ENCODE peak calls at places on chromosome 2, in four cellular contexts. One of them, this sample, is unnamed.

GRCh38 chr2:126145752-126146151 is 510.2 kb upstream of the GYPC start:
- DNase-seq in brain microvascular endothelial cell: no peak
- DNase-seq in HL-60: no peak
- DNase-seq in spleen: no peak
- DNase-seq in this sample: no peak

GRCh38 chr2:217993817-217994459 is 8.9 kb downstream of the TNS1 start:
- DNase-seq in spleen: peak; percentile 88
- DNase-seq in HL-60: peak; percentile 29
- DNase-seq in brain microvascular endothelial cell: peak; percentile 27
- DNase-seq in this sample: peak; percentile 80

GRCh38 chr2:44134848-44135247 is 33.8 kb upstream of the PPM1B start:
- DNase-seq in HL-60: no peak
- DNase-seq in brain microvascular endothelial cell: no peak
- DNase-seq in spleen: no peak
- DNase-seq in this sample: no peak

GRCh38 chr2:178943745-178944144 is 106.2 kb downstream of the CCDC141 start:
- DNase-seq in brain microvascular endothelial cell: no peak
- DNase-seq in HL-60: no peak
- DNase-seq in spleen: no peak
- DNase-seq in this sample: no peak

GRCh38 chr2:10444463-10444862 is 3.7 kb downstream of the ODC1 start:
- DNase-seq in HL-60: no peak
- DNase-seq in brain microvascular endothelial cell: no peak
- DNase-seq in spleen: no peak
- DNase-seq in this sample: no peak

GRCh38 chr2:191165190-191165643 is 14.4 kb upstream of the STAT4 start:
- DNase-seq in brain microvascular endothelial cell: peak; percentile 47
- DNase-seq in spleen: no peak
- DNase-seq in HL-60: no peak
- DNase-seq in this sample: peak; percentile 43

GRCh38 chr2:108220191-108220590 is 19.6 kb upstream of the SULT1C3 start:
- DNase-seq in brain microvascular endothelial cell: no peak
- DNase-seq in HL-60: no peak
- DNase-seq in spleen: no peak
- DNase-seq in this sample: no peak

GRCh38 chr2:229179598-229179997 is 91.5 kb downstream of the PID1 start:
- DNase-seq in spleen: no peak
- DNase-seq in brain microvascular endothelial cell: no peak
- DNase-seq in HL-60: no peak
- DNase-seq in this sample: no peak

GRCh38 chr2:219727771-219728429 is 100.5 kb downstream of the SLC4A3 start:
- DNase-seq in spleen: no peak
- DNase-seq in brain microvascular endothelial cell: no peak
- DNase-seq in HL-60: no peak
- DNase-seq in this sample: no peak

GRCh38 chr2:219733106-219733505 is 105.7 kb downstream of the SLC4A3 start:
- DNase-seq in spleen: no peak
- DNase-seq in brain microvascular endothelial cell: no peak
- DNase-seq in HL-60: no peak
- DNase-seq in this sample: no peak

GRCh38 chr2:219733746-219734145 is 106.3 kb downstream of the SLC4A3 start:
- DNase-seq in HL-60: no peak
- DNase-seq in brain microvascular endothelial cell: no peak
- DNase-seq in spleen: no peak
- DNase-seq in this sample: no peak

GRCh38 chr2:219728993-219729487 is 101.6 kb downstream of the SLC4A3 start:
- DNase-seq in HL-60: no peak
- DNase-seq in brain microvascular endothelial cell: no peak
- DNase-seq in spleen: no peak
- DNase-seq in this sample: no peak

DNA sequence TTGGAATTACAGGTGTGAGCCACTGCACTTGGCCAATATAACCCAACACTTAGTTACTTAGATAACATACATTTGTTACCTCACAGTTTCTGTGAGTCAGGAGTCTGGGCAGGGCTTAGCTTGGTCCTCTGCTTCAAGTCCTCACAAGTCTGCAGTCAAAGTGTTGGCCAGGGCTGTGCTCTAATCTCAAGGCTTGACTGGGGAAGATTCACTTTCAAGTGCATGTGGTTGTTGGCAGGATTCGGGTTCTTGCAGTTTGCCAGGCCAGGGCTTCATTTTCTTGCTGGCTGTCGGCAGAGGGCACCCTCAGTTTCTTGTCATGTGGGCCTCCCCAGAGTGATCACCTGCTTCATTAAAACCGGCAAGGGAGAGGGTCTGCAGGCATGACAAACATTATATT is 103.7 kb downstream of the SLC4A3 start:
- DNase-seq in spleen: no peak
- DNase-seq in HL-60: no peak
- DNase-seq in brain microvascular endothelial cell: no peak
- DNase-seq in this sample: no peak
- TF ChIP-seq CTCF in spleen: no peak
- TF ChIP-seq CTCF in HL-60: no peak
- TF ChIP-seq CTCF in brain microvascular endothelial cell: no peak
- TF ChIP-seq CTCF in this sample: no peak

GRCh38 chr2:150792780-150793300 is 305.4 kb upstream of the RND3 start:
- DNase-seq in spleen: no peak
- DNase-seq in brain microvascular endothelial cell: no peak
- DNase-seq in HL-60: no peak
- DNase-seq in this sample: no peak
- TF ChIP-seq CTCF in spleen: no peak
- TF ChIP-seq CTCF in brain microvascular endothelial cell: no peak
- TF ChIP-seq CTCF in HL-60: no peak
- TF ChIP-seq CTCF in this sample: no peak

GRCh38 chr2:111957872-111958354 is 59.5 kb downstream of the MERTK start:
- DNase-seq in brain microvascular endothelial cell: no peak
- DNase-seq in spleen: no peak
- DNase-seq in HL-60: no peak
- DNase-seq in this sample: no peak

GRCh38 chr2:111954602-111955332 is 56.4 kb downstream of the MERTK start:
- DNase-seq in HL-60: no peak
- DNase-seq in spleen: no peak
- DNase-seq in brain microvascular endothelial cell: no peak
- DNase-seq in this sample: no peak

GRCh38 chr2:111950241-111950640 is 51.8 kb downstream of the MERTK start:
- DNase-seq in HL-60: no peak
- DNase-seq in spleen: no peak
- DNase-seq in brain microvascular endothelial cell: no peak
- DNase-seq in this sample: no peak

GRCh38 chr2:111948832-111949231 is 50.4 kb downstream of the MERTK start:
- DNase-seq in spleen: no peak
- DNase-seq in brain microvascular endothelial cell: no peak
- DNase-seq in HL-60: no peak
- DNase-seq in this sample: no peak

DNA sequence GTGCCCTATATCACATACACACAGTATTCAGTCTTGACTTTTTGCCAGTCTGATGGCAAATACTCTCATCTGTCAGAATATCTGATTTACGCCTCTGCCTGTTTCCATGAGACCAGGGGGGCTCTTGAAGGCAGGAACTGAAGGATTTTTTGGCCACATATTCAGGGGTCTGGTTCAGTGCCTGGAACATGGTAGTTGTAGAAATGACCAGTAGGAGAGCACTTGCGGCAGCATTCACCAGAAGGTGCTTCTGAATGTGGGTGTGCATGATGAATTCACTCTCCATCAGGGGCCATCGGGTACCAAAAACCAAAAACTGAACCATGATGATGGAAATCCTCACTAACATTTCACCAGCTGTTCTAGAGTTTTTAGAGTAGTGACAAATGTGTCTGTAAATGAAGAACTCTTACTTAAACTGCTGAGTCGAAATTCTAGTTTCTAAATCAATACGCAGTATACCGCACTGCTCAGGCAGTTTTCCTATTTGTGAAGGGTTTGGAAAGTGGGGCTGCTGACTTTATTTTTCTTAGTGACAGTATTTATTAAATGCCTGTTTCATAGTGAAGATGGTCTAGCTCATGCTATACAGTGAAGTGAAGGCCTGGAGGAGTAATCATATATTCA is 54.6 kb downstream of the MERTK start:
- DNase-seq in spleen: no peak
- DNase-seq in HL-60: no peak
- DNase-seq in brain microvascular endothelial cell: no peak
- DNase-seq in this sample: no peak
- TF ChIP-seq CTCF in spleen: no peak
- TF ChIP-seq CTCF in HL-60: no peak
- TF ChIP-seq CTCF in brain microvascular endothelial cell: no peak
- TF ChIP-seq CTCF in this sample: no peak

GRCh38 chr2:239763433-239764097 is 261.6 kb downstream of the NDUFA10 start:
- DNase-seq in brain microvascular endothelial cell: no peak
- DNase-seq in HL-60: no peak
- DNase-seq in spleen: peak; percentile 47
- DNase-seq in this sample: no peak
- TF ChIP-seq CTCF in brain microvascular endothelial cell: no peak
- TF ChIP-seq CTCF in HL-60: no peak
- TF ChIP-seq CTCF in spleen: no peak
- TF ChIP-seq CTCF in this sample: no peak

GRCh38 chr2:183070942-183071844 is 7.4 kb upstream of the DUSP19 start:
- DNase-seq in brain microvascular endothelial cell: peak; percentile 57
- DNase-seq in HL-60: no peak
- DNase-seq in spleen: no peak
- DNase-seq in this sample: no peak
- TF ChIP-seq CTCF in brain microvascular endothelial cell: peak; percentile 81
- TF ChIP-seq CTCF in HL-60: no peak
- TF ChIP-seq CTCF in spleen: no peak
- TF ChIP-seq CTCF in this sample: peak; percentile 64